ENCODE peak calls at places on chromosomes 13 and 19, in nine cellular contexts. A is AML-193; T is HT-29; Z is ureter; Q is stimulated activated CD4-positive, alpha-beta T cell treated with anti-CD3 and anti-CD28 coated beads, Interleukin-1b, Interleukin-23, amount 100 ng/mL, for 1 hour; Y is HCEC 1CT; P is KBM-7; N is testis; L is T-helper 9 cell. G is an unnamed sample.

GRCh38 chr13:59103004-59103768 is 1060.5 kb downstream of the DIAPH3 start:
- DNase-seq in A (no peak), P (no peak), T (no peak), Z (no peak), L (no peak), Y (peak; percentile 68), Q (no peak), N (no peak), G (no peak)

GRCh38 chr13:33129094-33129832 is 113.0 kb downstream of the KL start:
- DNase-seq in Q (no peak), T (no peak), A (no peak), Y (no peak), P (no peak), L (no peak), N (no peak), Z (no peak), G (no peak)

GRCh38 chr13:65606622-65607021 is 1623.5 kb downstream of the PCDH9 start:
- DNase-seq in T (no peak), Y (peak; percentile 38), P (no peak), A (no peak), Q (no peak), N (no peak), L (no peak), Z (no peak), G (no peak)

GRCh38 chr13:111911754-111912452 is 155.0 kb upstream of the SOX1 start:
- DNase-seq in Y (no peak), A (no peak), P (no peak), T (no peak), L (no peak), Q (no peak), Z (peak; percentile 20), N (no peak), G (no peak)

GRCh38 chr19:35362261-35363000 is 4.2 kb downstream of the FFAR3 start:
- DNase-seq in Q (no peak), A (no peak), Z (no peak), L (no peak), T (no peak), Y (no peak), N (no peak), P (no peak), G (no peak)

GRCh38 chr19:18587561-18587960 is 1.0 kb upstream of the REX1BD start:
- DNase-seq in A (no peak), N (no peak), Y (no peak), T (no peak), L (no peak), P (no peak), Q (no peak), Z (no peak), G (no peak)

GRCh38 chr19:741506-742131 is 9.3 kb upstream of the MISP start:
- DNase-seq in P (peak; percentile 49), L (no peak), A (peak; percentile 18), N (no peak), Q (no peak), T (no peak), Y (peak; percentile 11), Z (no peak), G (no peak)

GRCh38 chr19:33100894-33101644 is 20.1 kb downstream of the GPATCH1 start:
- DNase-seq in Y (no peak), Z (no peak), T (peak; percentile 99), P (no peak), L (no peak), N (no peak), A (no peak), Q (no peak), G (no peak)

GRCh38 chr13:113118328-113119021 is 4.1 kb upstream of the F10 start:
- DNase-seq in P (no peak), A (no peak), L (no peak), Z (no peak), Q (no peak), Y (no peak), T (no peak), N (peak; percentile 3), G (no peak)

GRCh38 chr13:30504081-30504480 is 38.3 kb upstream of the HMGB1 start:
- DNase-seq in L (no peak), Y (no peak), Z (no peak), Q (no peak), N (no peak), T (no peak), P (peak; percentile 7), A (no peak), G (no peak)

GRCh38 chr19:2039082-2039958 is 11.7 kb downstream of the MKNK2 start:
- DNase-seq in N (no peak), A (no peak), T (no peak), Q (no peak), P (no peak), Z (no peak), L (peak; percentile 4), Y (no peak), G (no peak)